ENCODE peak calls at places on chromosomes 2 and 18, in four cellular contexts. One of them, this sample, is unnamed.

GRCh38 chr18:35345460-35345921 is 1.3 kb upstream of the ZNF24 start:
- DNase-seq in heart left ventricle: no peak
- DNase-seq in CD8-positive, alpha-beta T cell: no peak
- DNase-seq in transverse colon: no peak
- DNase-seq in this sample: no peak

GRCh38 chr2:8926356-8926755 is 77.1 kb downstream of the MBOAT2 start:
- DNase-seq in CD8-positive, alpha-beta T cell: no peak
- DNase-seq in transverse colon: no peak
- DNase-seq in heart left ventricle: no peak
- DNase-seq in this sample: no peak

GRCh38 chr2:10493636-10494281 is 45.6 kb upstream of the ODC1 start:
- DNase-seq in heart left ventricle: no peak
- DNase-seq in transverse colon: peak; percentile 79
- DNase-seq in CD8-positive, alpha-beta T cell: peak; percentile 83
- DNase-seq in this sample: no peak

GRCh38 chr2:170425291-170425751 is 247.4 kb downstream of the MYO3B start:
- DNase-seq in heart left ventricle: no peak
- DNase-seq in CD8-positive, alpha-beta T cell: no peak
- DNase-seq in transverse colon: no peak
- DNase-seq in this sample: no peak

GRCh38 chr18:5452943-5453342 is 90.9 kb downstream of the EPB41L3 start:
- DNase-seq in transverse colon: no peak
- DNase-seq in CD8-positive, alpha-beta T cell: no peak
- DNase-seq in heart left ventricle: no peak
- DNase-seq in this sample: no peak

GRCh38 chr18:46916551-46917107 is 678 bp downstream of the PIAS2 start:
- DNase-seq in CD8-positive, alpha-beta T cell: peak; percentile 43
- DNase-seq in heart left ventricle: no peak
- DNase-seq in transverse colon: no peak
- DNase-seq in this sample: no peak

GRCh38 chr2:199160677-199161465 is 296.9 kb downstream of the SATB2 start:
- DNase-seq in heart left ventricle: no peak
- DNase-seq in transverse colon: no peak
- DNase-seq in CD8-positive, alpha-beta T cell: no peak
- DNase-seq in this sample: no peak

GRCh38 chr2:44351676-44352075 is 9.6 kb downstream of the PREPL start:
- DNase-seq in transverse colon: no peak
- DNase-seq in CD8-positive, alpha-beta T cell: no peak
- DNase-seq in heart left ventricle: no peak
- DNase-seq in this sample: no peak

GRCh38 chr2:20468549-20469500 is 22.0 kb downstream of the RHOB start:
- DNase-seq in heart left ventricle: no peak
- DNase-seq in CD8-positive, alpha-beta T cell: no peak
- DNase-seq in transverse colon: no peak
- DNase-seq in this sample: no peak

GRCh38 chr2:237673130-237673921 is 45.9 kb downstream of the LRRFIP1 start:
- DNase-seq in transverse colon: peak; percentile 75
- DNase-seq in heart left ventricle: peak; percentile 73
- DNase-seq in CD8-positive, alpha-beta T cell: peak; percentile 89
- DNase-seq in this sample: no peak

GRCh38 chr2:195115738-195116137 is 541.3 kb upstream of the SLC39A10 start:
- DNase-seq in heart left ventricle: no peak
- DNase-seq in CD8-positive, alpha-beta T cell: no peak
- DNase-seq in transverse colon: no peak
- DNase-seq in this sample: no peak

GRCh38 chr18:76265375-76266225 is 229.4 kb downstream of the ZNF516 start:
- DNase-seq in transverse colon: peak; percentile 19
- DNase-seq in heart left ventricle: no peak
- DNase-seq in CD8-positive, alpha-beta T cell: no peak
- DNase-seq in this sample: no peak

GRCh38 chr2:106054880-106055655 is 139.0 kb downstream of the UXS1 start:
- DNase-seq in transverse colon: no peak
- DNase-seq in heart left ventricle: no peak
- DNase-seq in CD8-positive, alpha-beta T cell: peak; percentile 37
- DNase-seq in this sample: no peak

GRCh38 chr18:33821503-33821902 is 243.5 kb downstream of the ASXL3 start:
- DNase-seq in CD8-positive, alpha-beta T cell: no peak
- DNase-seq in heart left ventricle: no peak
- DNase-seq in transverse colon: no peak
- DNase-seq in this sample: no peak

GRCh38 chr2:197057946-197058345 is 131.4 kb upstream of the PGAP1 start:
- DNase-seq in transverse colon: no peak
- DNase-seq in heart left ventricle: no peak
- DNase-seq in CD8-positive, alpha-beta T cell: no peak
- DNase-seq in this sample: no peak

GRCh38 chr18:56992777-56993176 is 154.1 kb upstream of the BOD1L2 start:
- DNase-seq in transverse colon: no peak
- DNase-seq in heart left ventricle: no peak
- DNase-seq in CD8-positive, alpha-beta T cell: no peak
- DNase-seq in this sample: no peak

GRCh38 chr2:239574434-239575156 is 173.8 kb upstream of the HDAC4 start:
- DNase-seq in heart left ventricle: no peak
- DNase-seq in CD8-positive, alpha-beta T cell: no peak
- DNase-seq in transverse colon: no peak
- DNase-seq in this sample: peak; percentile 74

GRCh38 chr2:145190031-145190703 is 670.2 kb upstream of the ZEB2 start:
- DNase-seq in heart left ventricle: no peak
- DNase-seq in transverse colon: no peak
- DNase-seq in CD8-positive, alpha-beta T cell: no peak
- DNase-seq in this sample: no peak

GRCh38 chr2:42127425-42128424 is 41.4 kb upstream of the EML4 start:
- DNase-seq in heart left ventricle: no peak
- DNase-seq in transverse colon: no peak
- DNase-seq in CD8-positive, alpha-beta T cell: peak; percentile 33
- DNase-seq in this sample: no peak

GRCh38 chr2:42118759-42119569 is 50.2 kb upstream of the EML4 start:
- DNase-seq in CD8-positive, alpha-beta T cell: no peak
- DNase-seq in transverse colon: no peak
- DNase-seq in heart left ventricle: no peak
- DNase-seq in this sample: no peak

GRCh38 chr2:42125887-42126594 is 43.1 kb upstream of the EML4 start:
- DNase-seq in transverse colon: peak; percentile 45
- DNase-seq in heart left ventricle: no peak
- DNase-seq in CD8-positive, alpha-beta T cell: no peak
- DNase-seq in this sample: no peak

GRCh38 chr2:42124051-42124813 is 44.9 kb upstream of the EML4 start:
- DNase-seq in transverse colon: no peak
- DNase-seq in heart left ventricle: no peak
- DNase-seq in CD8-positive, alpha-beta T cell: no peak
- DNase-seq in this sample: no peak

DNA sequence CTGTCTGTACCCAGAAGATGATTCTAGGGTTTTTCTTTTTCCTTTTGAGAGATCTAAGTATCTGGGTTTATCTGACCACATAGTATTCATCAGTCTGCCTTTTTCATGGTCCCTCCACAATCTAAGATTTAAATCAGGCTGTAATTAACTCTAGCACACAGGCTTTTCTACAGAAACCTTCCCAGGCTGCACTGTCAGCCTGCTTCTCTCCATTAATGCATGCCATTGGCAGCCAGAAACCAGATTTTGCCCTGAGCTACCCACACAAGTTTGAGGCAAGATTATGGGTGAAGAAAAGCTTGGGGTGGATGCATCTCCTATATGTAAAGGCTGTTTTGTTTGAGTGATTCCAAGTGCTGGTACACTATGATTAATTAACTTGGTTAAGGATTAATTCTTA is 45.7 kb upstream of the EML4 start:
- DNase-seq in transverse colon: no peak
- DNase-seq in heart left ventricle: no peak
- DNase-seq in CD8-positive, alpha-beta T cell: no peak
- DNase-seq in this sample: no peak
- H3K4me1 ChIP-seq in transverse colon: peaks cover 24% of the 10 kb centered on the region
- H3K4me1 ChIP-seq in heart left ventricle: peaks cover 5% of the 10 kb centered on the region
- H3K4me1 ChIP-seq in CD8-positive, alpha-beta T cell: peaks cover 54% of the 10 kb centered on the region
- H3K4me1 ChIP-seq in this sample: peaks cover 32% of the 10 kb centered on the region

GRCh38 chr2:231039821-231040364 is 2.6 kb downstream of the C2orf72 start:
- DNase-seq in CD8-positive, alpha-beta T cell: no peak
- DNase-seq in heart left ventricle: no peak
- DNase-seq in transverse colon: no peak
- DNase-seq in this sample: no peak

GRCh38 chr2:231037202-231037730 is at the start of gene C2orf72:
- DNase-seq in transverse colon: no peak
- DNase-seq in heart left ventricle: no peak
- DNase-seq in CD8-positive, alpha-beta T cell: no peak
- DNase-seq in this sample: peak; percentile 80

GRCh38 chr2:231039294-231039664 is 2.0 kb downstream of the C2orf72 start:
- DNase-seq in transverse colon: no peak
- DNase-seq in heart left ventricle: no peak
- DNase-seq in CD8-positive, alpha-beta T cell: no peak
- DNase-seq in this sample: no peak

GRCh38 chr2:231037731-231038482 is 584 bp downstream of the C2orf72 start:
- DNase-seq in transverse colon: peak; percentile 44
- DNase-seq in CD8-positive, alpha-beta T cell: no peak
- DNase-seq in heart left ventricle: no peak
- DNase-seq in this sample: no peak

DNA sequence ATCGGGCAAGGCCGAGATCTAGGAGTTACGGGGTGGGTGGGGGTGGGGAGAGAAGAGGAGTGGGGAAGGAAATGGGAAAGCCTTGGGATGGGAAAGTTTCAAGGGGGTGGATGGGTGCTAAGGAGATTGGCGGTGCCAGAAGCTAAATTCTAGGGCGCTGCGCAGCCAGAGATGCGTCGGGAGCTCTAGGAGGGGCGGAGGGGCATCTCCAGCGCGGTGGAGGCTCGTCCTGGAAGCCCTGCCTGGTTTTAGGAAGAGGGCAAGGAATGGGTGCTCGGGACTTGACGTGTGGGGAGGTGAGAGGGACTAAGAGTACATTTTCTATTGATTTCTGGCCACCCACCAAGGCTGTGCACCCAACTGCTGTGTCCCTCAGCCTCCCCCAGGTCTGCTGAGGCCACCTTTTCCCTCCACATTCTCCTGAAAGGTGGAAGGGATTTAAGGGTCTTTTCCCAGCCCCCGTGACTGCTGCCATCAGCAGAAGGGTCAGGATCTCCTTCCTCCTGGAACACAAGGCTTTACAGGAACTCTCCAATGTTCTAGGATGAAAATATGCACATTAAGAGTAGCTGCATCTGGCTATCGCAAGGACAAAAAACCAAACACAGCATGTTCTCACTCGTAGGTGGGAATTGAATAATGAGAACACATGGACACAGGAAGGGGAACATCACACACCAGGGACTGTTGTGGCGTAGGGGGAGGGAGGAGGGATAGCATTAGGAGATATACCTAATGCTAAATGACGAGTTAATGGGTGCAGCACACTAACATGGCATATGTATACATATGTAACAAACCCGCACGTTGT is 1.4 kb downstream of the C2orf72 start:
- DNase-seq in CD8-positive, alpha-beta T cell: no peak
- DNase-seq in heart left ventricle: no peak
- DNase-seq in transverse colon: no peak
- DNase-seq in this sample: no peak
- H3K27me3 ChIP-seq in CD8-positive, alpha-beta T cell: peaks cover 10% of the 10 kb centered on the region
- H3K27me3 ChIP-seq in heart left ventricle: peaks cover 61% of the 10 kb centered on the region
- H3K27me3 ChIP-seq in transverse colon: peaks cover 49% of the 10 kb centered on the region
- H3K27me3 ChIP-seq in this sample: no peaks in the 10 kb centered on the region

GRCh38 chr18:41370740-41371623 is 584.1 kb upstream of the PIK3C3 start:
- DNase-seq in CD8-positive, alpha-beta T cell: no peak
- DNase-seq in transverse colon: no peak
- DNase-seq in heart left ventricle: peak; percentile 7
- DNase-seq in this sample: no peak
- H3K4me1 ChIP-seq in CD8-positive, alpha-beta T cell: no peaks in the 10 kb centered on the region
- H3K4me1 ChIP-seq in transverse colon: no peaks in the 10 kb centered on the region
- H3K4me1 ChIP-seq in heart left ventricle: no peaks in the 10 kb centered on the region
- H3K4me1 ChIP-seq in this sample: no peaks in the 10 kb centered on the region

GRCh38 chr2:74513605-74514367 is 464 bp upstream of the TLX2 start:
- DNase-seq in CD8-positive, alpha-beta T cell: no peak
- DNase-seq in heart left ventricle: no peak
- DNase-seq in transverse colon: no peak
- DNase-seq in this sample: no peak

GRCh38 chr2:74516070-74516633 is 1.9 kb downstream of the TLX2 start:
- DNase-seq in heart left ventricle: peak; percentile 76
- DNase-seq in CD8-positive, alpha-beta T cell: peak; percentile 73
- DNase-seq in transverse colon: peak; percentile 60
- DNase-seq in this sample: peak; percentile 87

GRCh38 chr2:74516650-74517049 is 2.4 kb downstream of the TLX2 start:
- DNase-seq in CD8-positive, alpha-beta T cell: no peak
- DNase-seq in transverse colon: no peak
- DNase-seq in heart left ventricle: no peak
- DNase-seq in this sample: no peak

GRCh38 chr2:74514368-74515270 is at the start of gene TLX2:
- DNase-seq in heart left ventricle: no peak
- DNase-seq in transverse colon: no peak
- DNase-seq in CD8-positive, alpha-beta T cell: no peak
- DNase-seq in this sample: no peak

DNA sequence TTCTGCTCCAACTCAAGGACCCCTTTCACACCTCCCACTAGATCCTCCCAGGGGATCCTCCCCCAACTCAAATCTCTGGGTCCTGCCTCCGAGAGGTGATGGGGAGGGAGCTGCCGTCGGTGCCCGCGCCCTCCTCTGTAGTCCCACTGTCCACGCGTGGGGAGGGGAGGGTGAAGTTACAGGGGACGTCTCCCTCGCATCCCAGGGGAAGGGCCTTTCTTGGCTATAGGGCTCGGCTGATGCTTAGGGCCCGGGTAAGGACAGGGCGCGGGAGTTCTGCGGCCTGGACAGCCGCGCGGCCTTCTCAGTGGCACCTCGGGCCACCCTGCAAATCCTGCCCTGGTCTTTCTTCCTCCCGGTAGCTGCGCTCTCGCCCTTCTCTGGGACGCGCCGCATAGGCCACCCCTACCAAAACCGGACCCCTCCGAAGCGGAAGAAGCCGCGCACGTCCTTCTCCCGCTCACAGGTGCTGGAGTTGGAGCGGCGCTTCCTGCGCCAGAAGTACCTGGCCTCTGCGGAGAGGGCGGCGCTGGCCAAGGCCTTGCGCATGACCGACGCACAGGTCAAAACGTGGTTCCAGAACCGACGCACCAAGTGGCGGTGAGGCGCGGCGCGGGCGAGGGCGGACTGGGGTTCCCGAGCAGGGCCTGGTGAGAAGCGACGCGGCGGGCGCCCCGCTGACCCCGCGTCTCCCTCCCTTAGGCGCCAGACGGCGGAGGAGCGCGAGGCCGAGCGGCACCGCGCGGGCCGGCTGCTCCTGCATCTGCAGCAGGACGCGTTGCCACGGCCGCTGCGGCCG is 1.2 kb downstream of the TLX2 start:
- DNase-seq in CD8-positive, alpha-beta T cell: no peak
- DNase-seq in transverse colon: no peak
- DNase-seq in heart left ventricle: no peak
- DNase-seq in this sample: no peak
- H3K27me3 ChIP-seq in CD8-positive, alpha-beta T cell: peaks cover 43% of the 10 kb centered on the region
- H3K27me3 ChIP-seq in transverse colon: peaks cover 100% of the 10 kb centered on the region
- H3K27me3 ChIP-seq in heart left ventricle: peaks cover 99% of the 10 kb centered on the region
- H3K27me3 ChIP-seq in this sample: no peaks in the 10 kb centered on the region

DNA sequence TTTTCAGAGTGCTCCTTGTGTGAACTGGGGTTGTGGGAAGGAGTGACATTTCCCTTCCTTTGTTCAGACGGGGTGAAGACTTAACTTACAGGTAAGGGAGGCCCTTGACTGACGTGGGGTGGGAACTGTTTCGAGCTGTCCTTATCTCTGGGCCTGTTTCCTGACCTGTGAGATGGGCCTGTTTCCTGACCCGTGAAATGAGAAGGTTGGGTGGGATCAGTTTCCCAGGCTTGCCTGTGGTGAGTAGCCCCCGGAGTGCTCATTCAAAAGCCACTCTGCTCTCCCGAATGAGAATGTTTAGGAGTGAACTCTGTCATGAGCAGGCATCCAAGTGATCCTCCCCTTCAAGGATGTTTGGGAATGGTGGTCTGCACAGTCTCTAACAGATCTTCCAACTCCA is 4.1 kb upstream of the LYPD6B start:
- DNase-seq in CD8-positive, alpha-beta T cell: no peak
- DNase-seq in heart left ventricle: no peak
- DNase-seq in transverse colon: no peak
- DNase-seq in this sample: no peak
- H3K4me1 ChIP-seq in CD8-positive, alpha-beta T cell: no peaks in the 10 kb centered on the region
- H3K4me1 ChIP-seq in heart left ventricle: no peaks in the 10 kb centered on the region
- H3K4me1 ChIP-seq in transverse colon: peaks cover 4% of the 10 kb centered on the region
- H3K4me1 ChIP-seq in this sample: peaks cover 2% of the 10 kb centered on the region

This sample was measured in Caco-2.